ENCODE peak calls at places on chromosomes 16 and 17, in five cellular contexts. X is fibroblast of mammary gland; G is naive thymus-derived CD4-positive, alpha-beta T cell; I is cardiac fibroblast; U is heart right ventricle. Q is an unnamed sample.

GRCh38 chr16:1439058-1439698 is 5.2 kb downstream of the CCDC154 start:
- DNase-seq in X (no peak), G (no peak), I (no peak), U (no peak), Q (no peak)

GRCh38 chr16:74743668-74744299 is 30.8 kb downstream of the FA2H start:
- DNase-seq in X (peak), G (no peak), I (peak), U (no peak), Q (peak)

GRCh38 chr16:49491736-49492089 is 118.1 kb downstream of the C16orf78 start:
- DNase-seq in X (no peak), G (no peak), I (no peak), U (peak), Q (peak)

GRCh38 chr17:6696906-6697305 is 16.3 kb downstream of the SLC13A5 start:
- DNase-seq in X (no peak), G (no peak), I (no peak), U (no peak), Q (no peak)

GRCh38 chr16:27228036-27228435 is 24.7 kb downstream of the KDM8 start:
- DNase-seq in X (no peak), G (no peak), I (no peak), U (no peak), Q (no peak)

GRCh38 chr17:60173304-60173807 is 23.6 kb downstream of the CA4 start:
- DNase-seq in X (peak), G (no peak), I (no peak), U (no peak), Q (no peak)

GRCh38 chr17:46782250-46782953 is 36.1 kb downstream of the WNT3 start:
- DNase-seq in X (no peak), G (no peak), I (no peak), U (no peak), Q (peak)

GRCh38 chr17:52170963-52171572 is 12.6 kb upstream of the CA10 start:
- DNase-seq in X (peak), G (no peak), I (peak), U (no peak), Q (peak)

GRCh38 chr17:16922386-16923096 is 49.4 kb downstream of the TNFRSF13B start:
- DNase-seq in X (no peak), G (no peak), I (no peak), U (no peak), Q (peak)

GRCh38 chr16:54813778-54814177 is 116.9 kb upstream of the IRX5 start:
- DNase-seq in X (no peak), G (no peak), I (no peak), U (no peak), Q (no peak)

GRCh38 chr17:78818932-78819331 is 21.7 kb downstream of the USP36 start:
- DNase-seq in X (no peak), G (no peak), I (peak), U (no peak), Q (no peak)

GRCh38 chr17:1188812-1189211 is 9.0 kb upstream of the ABR start:
- DNase-seq in X (peak), G (no peak), I (peak), U (peak), Q (no peak)

GRCh38 chr16:24002619-24003018 is 166.8 kb downstream of the PRKCB start:
- DNase-seq in X (no peak), G (no peak), I (no peak), U (no peak), Q (no peak)

GRCh38 chr16:1069154-1069553 is 3.4 kb upstream of the SSTR5 start:
- DNase-seq in X (no peak), G (no peak), I (no peak), U (no peak), Q (no peak)

GRCh38 chr17:43801844-43802243 is 21.6 kb downstream of the CFAP97D1 start:
- DNase-seq in X (no peak), G (no peak), I (no peak), U (no peak), Q (no peak)

GRCh38 chr17:57362797-57363556 is 106.7 kb downstream of the MSI2 start:
- DNase-seq in X (no peak), G (no peak), I (no peak), U (no peak), Q (no peak)

GRCh38 chr17:79657861-79658810 is 47.3 kb upstream of the RBFOX3 start:
- DNase-seq in X (no peak), G (no peak), I (no peak), U (no peak), Q (no peak)

GRCh38 chr17:35684046-35684802 is 47.2 kb upstream of the RASL10B start:
- DNase-seq in X (peak), G (no peak), I (peak), U (no peak), Q (peak)

GRCh38 chr16:13438064-13438463 is 481.9 kb upstream of the ERCC4 start:
- DNase-seq in X (no peak), G (no peak), I (no peak), U (no peak), Q (no peak)

GRCh38 chr16:15885560-15886001 is 2.8 kb downstream of the CEP20 start:
- DNase-seq in X (no peak), G (no peak), I (peak), U (no peak), Q (no peak)

GRCh38 chr17:81493198-81494038 is 19.2 kb downstream of the ACTG1 start:
- DNase-seq in X (no peak), G (no peak), I (no peak), U (no peak), Q (no peak)

GRCh38 chr16:50466170-50466569 is 82.0 kb upstream of the NKD1 start:
- DNase-seq in X (no peak), G (no peak), I (no peak), U (no peak), Q (no peak)

GRCh38 chr16:1331712-1332617 is 1.5 kb upstream of the BAIAP3 start:
- DNase-seq in X (peak), G (no peak), I (peak), U (peak), Q (peak)

GRCh38 chr16:21167360-21167759 is 8.9 kb downstream of the LDAF1 start:
- DNase-seq in X (peak), G (no peak), I (no peak), U (no peak), Q (peak)

GRCh38 chr16:51155901-51156810 is 5.1 kb upstream of the SALL1 start:
- DNase-seq in X (peak), G (no peak), I (peak), U (no peak), Q (no peak)

GRCh38 chr16:11674001-11674817 is 6.0 kb downstream of the SNN start:
- DNase-seq in X (no peak), G (no peak), I (no peak), U (no peak), Q (no peak)

GRCh38 chr16:11673091-11674000 is 5.1 kb downstream of the SNN start:
- DNase-seq in X (no peak), G (no peak), I (no peak), U (no peak), Q (no peak)

GRCh38 chr16:11671271-11671670 is 3.0 kb downstream of the SNN start:
- DNase-seq in X (no peak), G (no peak), I (no peak), U (no peak), Q (no peak)

GRCh38 chr16:11671676-11672075 is 3.4 kb downstream of the SNN start:
- DNase-seq in X (no peak), G (no peak), I (no peak), U (no peak), Q (no peak)

GRCh38 chr16:11672206-11673090 is 4.2 kb downstream of the SNN start:
- DNase-seq in X (no peak), G (no peak), I (no peak), U (peak), Q (no peak)
- H3K4me3 ChIP-seq in X (no peak), G (no peak), I (no peak), U (peak), Q (no peak)

DNA sequence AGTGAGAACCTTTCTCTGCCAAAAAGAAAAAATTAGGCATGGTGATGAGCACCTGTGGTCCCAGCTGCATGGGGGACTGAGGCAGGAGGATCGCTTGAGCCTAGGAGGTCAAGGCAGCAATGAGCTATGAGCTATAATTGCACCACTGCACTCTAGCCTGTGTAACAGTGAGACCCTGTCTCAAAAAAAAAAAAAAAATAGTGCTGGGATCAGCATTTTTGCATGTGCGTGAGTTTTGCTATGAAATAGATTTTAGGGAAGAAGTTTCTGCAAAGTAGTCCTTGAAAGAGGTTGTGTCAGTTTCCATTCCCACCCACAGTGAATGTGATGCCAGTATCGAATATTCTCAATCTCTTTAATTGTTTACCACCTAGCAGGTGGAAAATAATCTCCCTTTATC is 26.3 kb upstream of the ARHGAP17 start:
- DNase-seq in X (no peak), G (no peak), I (no peak), U (no peak), Q (no peak)
- H3K4me3 ChIP-seq in X (no peak), G (no peak), I (no peak), U (no peak), Q (no peak)

GRCh38 chr17:10276436-10276835 is 78.0 kb upstream of the GAS7 start:
- DNase-seq in X (no peak), G (no peak), I (no peak), U (no peak), Q (no peak)

GRCh38 chr17:10275418-10275817 is 77.0 kb upstream of the GAS7 start:
- DNase-seq in X (no peak), G (no peak), I (no peak), U (no peak), Q (no peak)

GRCh38 chr17:10278218-10278617 is 79.8 kb upstream of the GAS7 start:
- DNase-seq in X (no peak), G (no peak), I (no peak), U (no peak), Q (no peak)
- H3K4me3 ChIP-seq in X (no peak), G (no peak), I (no peak), U (peak), Q (no peak)

DNA sequence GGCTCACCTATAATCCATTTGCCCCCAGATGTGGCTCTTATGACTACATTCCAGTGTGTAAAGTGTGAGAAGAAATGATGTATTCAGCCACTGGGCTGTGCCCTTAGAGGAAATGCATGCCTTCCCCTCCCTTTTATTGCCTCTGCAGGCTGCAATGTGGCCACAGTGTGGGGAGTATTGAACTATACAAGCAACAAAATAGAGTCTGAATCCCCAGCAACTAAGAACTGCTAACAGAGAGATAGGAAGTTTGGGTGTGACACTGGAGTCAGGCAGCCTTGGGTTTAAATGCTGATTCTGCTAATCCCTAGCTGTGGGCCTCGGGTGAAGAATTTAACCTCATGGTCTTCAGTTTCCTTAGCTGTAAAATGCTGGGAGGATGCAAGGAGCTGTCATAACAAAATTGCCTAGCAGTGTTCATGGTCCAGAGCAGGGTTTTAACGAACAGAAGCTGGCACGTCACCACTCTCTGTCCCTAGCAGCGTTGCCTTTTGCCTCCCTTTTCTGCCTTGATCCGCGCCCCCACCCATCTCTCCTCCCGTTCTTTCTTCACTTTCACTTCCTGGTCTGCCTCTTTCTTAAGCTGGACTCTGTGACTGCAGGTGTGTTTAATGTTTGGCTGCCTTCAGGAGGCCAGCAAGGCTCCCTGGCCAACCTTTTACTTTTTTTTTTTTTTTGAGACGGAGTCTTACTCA is 50.4 kb downstream of the KPNA2 start:
- DNase-seq in X (no peak), G (no peak), I (no peak), U (no peak), Q (peak)
- H3K4me3 ChIP-seq in X (no peak), G (no peak), I (no peak), U (no peak), Q (no peak)

GRCh38 chr17:21213491-21214014 is 408 bp downstream of the TMEM11 start:
- DNase-seq in X (no peak), G (no peak), I (peak), U (peak), Q (peak)

GRCh38 chr17:21210411-21211076 is 3.4 kb downstream of the TMEM11 start:
- DNase-seq in X (no peak), G (no peak), I (no peak), U (no peak), Q (peak)

GRCh38 chr17:21214015-21214776 is at the start of gene TMEM11:
- DNase-seq in X (peak), G (peak), I (peak), U (peak), Q (peak)

GRCh38 chr17:21213005-21213404 is 956 bp downstream of the TMEM11 start:
- DNase-seq in X (no peak), G (no peak), I (peak), U (no peak), Q (no peak)

GRCh38 chr17:21211825-21212479 is 2.0 kb downstream of the TMEM11 start:
- DNase-seq in X (no peak), G (no peak), I (no peak), U (no peak), Q (no peak)
- H3K4me3 ChIP-seq in X (peak), G (no peak), I (no peak), U (no peak), Q (no peak)

DNA sequence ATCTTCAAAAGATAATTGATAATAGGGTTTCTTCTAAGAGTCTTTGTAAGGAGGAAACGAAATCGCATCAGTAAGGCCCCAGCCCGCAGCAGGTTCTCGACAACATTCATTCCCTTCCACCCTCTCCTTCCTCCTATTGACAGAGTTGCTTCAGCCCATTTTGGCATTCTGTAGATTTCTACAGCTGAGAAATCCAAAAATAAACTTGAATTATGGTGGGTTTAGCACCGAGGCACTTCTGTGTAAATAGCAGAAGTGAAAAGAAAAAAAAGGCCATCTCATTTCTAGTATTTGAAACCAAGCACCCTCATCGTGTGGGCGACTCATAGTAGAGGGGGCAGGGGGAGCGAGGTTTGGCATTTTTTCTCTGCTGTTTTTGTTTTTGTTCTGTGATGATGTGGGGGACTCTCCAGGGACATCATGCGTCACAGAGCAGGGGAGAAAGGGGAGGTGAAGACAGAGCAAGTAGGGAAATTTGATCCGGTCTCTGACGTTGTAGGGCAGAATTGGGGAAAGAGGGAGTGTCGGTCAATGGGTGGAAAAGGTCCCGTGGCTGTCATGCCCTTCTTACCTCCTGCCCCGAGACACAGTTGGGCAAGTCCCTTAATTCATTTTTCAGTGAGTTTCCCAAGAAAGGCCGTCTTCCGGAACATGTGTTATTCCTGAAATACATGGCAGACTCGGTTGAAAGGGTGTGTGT is 33.8 kb upstream of the CCR7 start:
- DNase-seq in X (peak), G (no peak), I (peak), U (peak), Q (peak)
- H3K4me3 ChIP-seq in X (no peak), G (peak), I (no peak), U (no peak), Q (no peak)

DNA sequence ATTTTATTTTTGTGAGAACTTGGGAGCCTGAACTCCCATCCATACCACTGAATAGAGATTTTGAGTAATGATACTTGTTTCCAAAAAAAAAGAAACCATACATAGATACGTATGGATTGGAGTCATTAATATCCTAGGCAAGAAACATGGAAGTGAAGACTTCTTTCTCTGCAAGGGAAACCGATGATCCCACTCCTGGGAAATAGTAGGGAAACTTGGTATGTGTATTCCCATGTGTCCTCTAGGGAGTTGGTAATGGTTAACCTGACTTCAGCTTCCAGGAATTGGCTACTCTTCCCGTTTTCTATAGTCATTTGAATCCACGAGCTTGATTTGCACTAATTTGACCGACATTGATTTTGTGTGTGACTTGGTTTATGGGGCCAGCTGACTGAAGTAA is 5.4 kb downstream of the FUS start:
- DNase-seq in X (no peak), G (no peak), I (no peak), U (no peak), Q (no peak)
- H3K4me3 ChIP-seq in X (no peak), G (no peak), I (no peak), U (no peak), Q (no peak)

GRCh38 chr16:4666537-4667202 is 26.7 kb upstream of the NUDT16L1 start:
- DNase-seq in X (no peak), G (no peak), I (no peak), U (no peak), Q (no peak)
- H3K4me3 ChIP-seq in X (no peak), G (no peak), I (no peak), U (no peak), Q (no peak)

GRCh38 chr16:88637797-88638196 is 575 bp upstream of the IL17C start:
- DNase-seq in X (no peak), G (no peak), I (no peak), U (no peak), Q (no peak)

GRCh38 chr16:88635671-88636070 is 2.7 kb upstream of the IL17C start:
- DNase-seq in X (no peak), G (no peak), I (no peak), U (no peak), Q (no peak)

GRCh38 chr16:88634994-88635670 is 3.2 kb upstream of the IL17C start:
- DNase-seq in X (no peak), G (no peak), I (no peak), U (no peak), Q (no peak)

GRCh38 chr16:88638323-88639230 is at the start of gene IL17C:
- DNase-seq in X (no peak), G (no peak), I (no peak), U (no peak), Q (no peak)

DNA sequence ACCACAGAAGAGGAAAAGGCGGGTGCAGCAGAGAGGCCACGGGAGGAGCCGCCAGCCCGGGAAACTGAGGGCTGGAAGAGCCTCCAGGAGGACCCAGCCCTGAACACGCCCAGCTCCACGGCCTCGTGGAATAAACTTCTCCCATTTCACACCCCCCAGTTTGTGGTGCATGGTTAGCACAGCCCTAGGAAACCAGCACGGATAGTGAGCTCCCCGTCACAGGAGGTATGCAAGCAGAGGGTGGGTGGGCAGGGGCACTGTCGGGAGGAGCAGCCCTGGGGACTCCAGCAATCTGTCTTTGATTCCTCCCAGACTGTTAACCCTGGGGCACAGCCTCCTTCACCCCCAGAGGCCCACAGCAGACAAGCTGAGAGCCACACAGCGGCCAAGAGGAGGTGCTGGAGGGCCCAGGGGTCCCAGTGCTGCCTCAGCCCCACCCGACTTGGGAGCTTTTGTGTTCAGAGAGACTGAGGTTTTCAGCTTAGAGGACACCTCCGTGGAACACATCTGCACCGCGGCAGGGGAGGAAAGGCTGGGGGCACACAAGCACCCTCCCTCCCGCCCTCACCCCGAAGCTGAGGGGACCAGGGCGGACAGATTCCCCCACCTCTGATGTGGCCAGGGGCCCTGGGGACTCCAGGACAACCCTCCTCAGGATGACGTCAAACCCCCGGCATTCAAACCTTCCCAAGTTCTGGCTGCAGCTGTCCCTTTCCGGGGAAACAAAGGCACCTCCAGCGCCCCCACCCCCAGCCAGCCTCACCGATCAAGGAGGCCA is 1.7 kb upstream of the IL17C start:
- DNase-seq in X (no peak), G (no peak), I (no peak), U (no peak), Q (no peak)
- H3K4me3 ChIP-seq in X (no peak), G (no peak), I (no peak), U (no peak), Q (no peak)